ENCODE peak calls at places on chromosome 13, in eight cellular contexts. N is PC-3, A is heart right ventricle, O is lower lobe of right lung, D is bronchial epithelial cell, P is tibial nerve, F is A549, E is tibial artery. T is an unnamed sample.

GRCh38 chr13:67107973-67108372 is 122.2 kb downstream of the PCDH9 start:
- DNase-seq in D (peak), P (no peak), A (no peak), F (no peak), E (no peak), O (no peak), N (no peak), T (no peak)

GRCh38 chr13:44364019-44364418 is 9.6 kb upstream of the SERP2 start:
- DNase-seq in D (no peak), O (no peak), E (no peak), A (peak), P (no peak), N (no peak), F (no peak), T (no peak)

GRCh38 chr13:34941835-34942731 is at the start of gene NBEA:
- DNase-seq in E (peak), N (peak), F (peak), A (peak), O (peak), D (peak), P (peak), T (peak)

GRCh38 chr13:48731957-48732569 is 78.3 kb downstream of the CYSLTR2 start:
- DNase-seq in E (no peak), F (peak), O (peak), N (peak), D (no peak), P (no peak), A (no peak), T (peak)

GRCh38 chr13:52001120-52001731 is 10.0 kb downstream of the ATP7B start:
- DNase-seq in D (peak), A (no peak), F (peak), P (no peak), E (no peak), O (no peak), N (peak), T (peak)

GRCh38 chr13:79593121-79593520 is 112.2 kb downstream of the NDFIP2 start:
- DNase-seq in A (no peak), D (no peak), E (no peak), F (no peak), O (no peak), P (no peak), N (no peak), T (no peak)

GRCh38 chr13:102128216-102128800 is 273.5 kb downstream of the FGF14 start:
- DNase-seq in O (no peak), D (peak), F (no peak), A (no peak), P (no peak), E (no peak), N (no peak), T (peak)

GRCh38 chr13:72983085-72983768 is 75.6 kb upstream of the KLF5 start:
- DNase-seq in D (peak), P (no peak), F (no peak), E (no peak), N (no peak), A (no peak), O (peak), T (peak)

GRCh38 chr13:20473888-20474287 is 51.8 kb downstream of the CRYL1 start:
- DNase-seq in P (no peak), F (no peak), A (no peak), N (no peak), O (no peak), E (no peak), D (no peak), T (no peak)

GRCh38 chr13:90427322-90428272 is 919.9 kb upstream of the MIR17HG start:
- DNase-seq in N (no peak), A (no peak), O (no peak), E (no peak), F (no peak), P (no peak), D (no peak), T (no peak)

GRCh38 chr13:27088619-27089018 is 83.0 kb downstream of the USP12 start:
- DNase-seq in P (no peak), D (no peak), E (no peak), A (no peak), O (no peak), F (no peak), N (no peak), T (no peak)

GRCh38 chr13:111880185-111880584 is 186.8 kb upstream of the SOX1 start:
- DNase-seq in P (no peak), N (no peak), E (no peak), F (no peak), O (no peak), D (no peak), A (no peak), T (no peak)

GRCh38 chr13:26075498-26075897 is 23.7 kb upstream of the SHISA2 start:
- DNase-seq in A (no peak), P (no peak), D (no peak), O (no peak), N (peak), E (no peak), F (no peak), T (no peak)

GRCh38 chr13:76009491-76009890 is 373.4 kb downstream of the LMO7 start:
- DNase-seq in A (no peak), N (peak), O (no peak), D (peak), E (no peak), F (peak), P (no peak), T (peak)

GRCh38 chr13:104984296-104984818 is 1551.1 kb downstream of the EFNB2 start:
- DNase-seq in O (no peak), P (peak), F (no peak), D (peak), N (peak), A (peak), E (peak), T (peak)

GRCh38 chr13:113912596-113912995 is 48.7 kb upstream of the GAS6 start:
- DNase-seq in A (no peak), P (no peak), N (no peak), F (no peak), E (no peak), O (no peak), D (no peak), T (no peak)

GRCh38 chr13:21359855-21360254 is 99.2 kb downstream of the ZDHHC20 start:
- DNase-seq in F (no peak), O (no peak), N (no peak), D (no peak), P (no peak), E (no peak), A (no peak), T (no peak)

GRCh38 chr13:77893066-77893465 is 25.6 kb downstream of the EDNRB start:
- DNase-seq in O (no peak), A (no peak), F (no peak), E (no peak), P (no peak), D (no peak), N (no peak), T (no peak)

GRCh38 chr13:51998723-51999471 is 12.4 kb downstream of the ATP7B start:
- DNase-seq in A (no peak), D (no peak), O (no peak), E (no peak), F (no peak), P (no peak), N (peak), T (no peak)

GRCh38 chr13:114101325-114101821 is 31.1 kb downstream of the RASA3 start:
- DNase-seq in D (no peak), O (peak), F (no peak), A (no peak), E (peak), N (no peak), P (peak), T (peak)

GRCh38 chr13:44128522-44128921 is 245.1 kb upstream of the SERP2 start:
- DNase-seq in N (no peak), D (no peak), F (no peak), A (peak), P (no peak), E (no peak), O (no peak), T (peak)

GRCh38 chr13:93771229-93771628 is 544.6 kb downstream of the GPC6 start:
- DNase-seq in D (no peak), F (no peak), P (no peak), O (no peak), E (no peak), A (no peak), N (no peak), T (no peak)

GRCh38 chr13:66405908-66406802 is 824.0 kb downstream of the PCDH9 start:
- DNase-seq in A (no peak), F (no peak), D (peak), E (no peak), P (no peak), N (peak), O (no peak), T (peak)

GRCh38 chr13:72023895-72024294 is 156.9 kb upstream of the DACH1 start:
- DNase-seq in F (no peak), N (no peak), P (no peak), A (no peak), D (no peak), O (no peak), E (no peak), T (no peak)

DNA sequence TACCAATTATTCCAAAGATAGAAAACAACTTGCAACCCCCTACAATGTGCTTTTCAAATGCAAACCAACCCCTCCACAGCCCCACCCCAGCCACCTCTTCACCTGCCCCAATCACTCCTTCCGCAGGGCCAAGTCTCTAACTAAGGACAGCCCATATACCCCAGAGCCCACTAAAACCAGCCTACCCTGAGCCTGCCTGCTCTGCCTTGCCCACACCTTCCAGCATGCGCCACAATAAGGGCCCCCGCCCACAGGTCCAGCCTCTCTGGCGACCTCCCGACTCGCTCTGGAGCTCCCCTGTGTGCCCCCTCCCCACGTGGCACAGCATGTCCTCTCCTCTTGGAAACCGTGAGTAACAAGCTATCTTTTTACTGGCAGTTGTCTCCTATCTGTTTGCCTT is 42.8 kb upstream of the MEDAG start:
- DNase-seq in E (no peak), P (no peak), N (no peak), D (no peak), A (no peak), O (no peak), F (no peak), T (no peak)
- H3K4me3 ChIP-seq in E (no peak), P (no peak), N (no peak), D (no peak), A (no peak), O (no peak), F (no peak), T (no peak)

DNA sequence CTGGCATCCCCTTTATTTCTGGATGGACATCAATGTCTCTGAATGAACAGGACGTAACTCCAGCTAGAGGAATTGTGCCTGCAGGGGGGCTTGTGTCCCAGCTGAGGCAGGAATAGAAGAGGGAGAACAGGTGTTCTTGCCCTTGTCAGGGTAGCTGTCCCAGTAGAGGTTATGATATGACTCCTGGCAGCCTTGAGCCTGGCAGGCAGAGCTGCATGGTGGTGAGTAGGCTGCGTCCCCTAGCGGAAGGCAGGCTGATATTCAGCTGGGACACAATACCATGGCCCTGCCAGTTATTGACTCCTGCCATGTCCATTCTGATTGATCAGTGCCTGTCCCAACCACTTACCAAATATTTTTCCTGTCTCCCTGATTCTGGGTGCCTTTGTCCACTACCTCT is 197.2 kb downstream of the RAP2A start:
- DNase-seq in F (no peak), O (no peak), A (no peak), P (no peak), N (peak), D (no peak), E (no peak), T (no peak)
- TF ChIP-seq CTCF in F (no peak), O (no peak), A (no peak), P (no peak), N (peak), D (no peak), E (no peak), T (no peak)

GRCh38 chr13:50481936-50482335 is 361.6 kb downstream of the DLEU7 start:
- DNase-seq in A (no peak), N (no peak), E (no peak), P (no peak), D (no peak), O (no peak), F (no peak), T (no peak)

GRCh38 chr13:50483416-50483815 is 360.1 kb downstream of the DLEU7 start:
- DNase-seq in E (no peak), A (no peak), D (no peak), O (no peak), F (no peak), N (no peak), P (no peak), T (no peak)

GRCh38 chr13:50484472-50485113 is 358.9 kb downstream of the DLEU7 start:
- DNase-seq in N (no peak), O (no peak), A (no peak), D (no peak), P (no peak), E (no peak), F (no peak), T (no peak)

GRCh38 chr13:50485979-50486935 is 357.2 kb downstream of the DLEU7 start:
- DNase-seq in N (no peak), A (no peak), F (no peak), E (no peak), O (no peak), D (peak), P (no peak), T (peak)
- H3K4me3 ChIP-seq in N (no peak), A (no peak), F (no peak), E (no peak), O (no peak), D (no peak), P (no peak), T (no peak)

DNA sequence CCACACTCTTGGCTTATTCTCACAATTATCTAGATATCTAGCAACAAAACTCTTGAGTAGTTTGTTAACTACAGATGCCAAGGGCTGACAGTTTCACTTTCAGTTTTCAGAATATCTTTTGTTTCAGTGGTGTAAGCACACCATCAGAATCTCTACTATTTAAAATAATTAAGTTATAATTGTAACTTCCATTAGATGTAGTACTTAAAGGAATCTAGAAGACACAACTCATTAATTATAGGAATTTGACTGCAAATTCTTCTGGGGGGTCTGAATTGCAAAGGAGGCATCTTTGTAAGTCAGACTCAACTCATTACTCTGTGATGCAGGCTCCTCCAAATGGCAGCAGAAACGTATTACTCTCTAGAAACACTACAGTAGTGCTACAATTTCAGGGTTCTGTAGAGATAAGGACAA is 44.9 kb upstream of the USPL1 start:
- DNase-seq in E (no peak), N (peak), F (peak), D (peak), A (peak), P (no peak), O (no peak), T (peak)
- TF ChIP-seq CTCF in E (no peak), N (peak), F (peak), D (no peak), A (no peak), P (peak), O (no peak), T (peak)

GRCh38 chr13:36999054-36999927 is at the start of gene ALG5:
- DNase-seq in P (peak), A (peak), O (peak), D (peak), E (peak), F (peak), N (peak), T (peak)

GRCh38 chr13:36998624-36999041 is 507 bp downstream of the ALG5 start:
- DNase-seq in O (peak), D (no peak), P (no peak), N (no peak), A (peak), E (peak), F (no peak), T (no peak)

GRCh38 chr13:36997716-36998427 is 1.3 kb downstream of the ALG5 start:
- DNase-seq in D (no peak), N (no peak), A (no peak), P (no peak), E (no peak), O (no peak), F (no peak), T (no peak)

DNA sequence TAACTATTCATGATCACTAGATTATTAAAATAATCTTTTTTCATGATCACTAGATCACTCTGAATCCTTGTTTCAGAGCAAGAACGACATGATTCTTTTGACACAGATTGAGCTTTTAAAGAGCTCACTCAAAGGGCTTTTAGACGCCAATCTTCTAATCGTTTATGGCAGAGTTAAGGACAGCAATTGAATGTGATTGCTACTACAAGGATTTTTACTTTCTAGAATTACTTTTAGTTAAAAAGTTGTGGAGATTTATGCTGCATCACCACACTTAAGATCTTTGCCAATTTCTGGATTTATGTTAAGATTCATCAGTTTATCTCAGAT is 1.3 kb downstream of the EXOSC8 start:
- DNase-seq in E (no peak), N (no peak), D (no peak), F (no peak), A (no peak), O (no peak), P (no peak), T (no peak)
- H3K4me3 ChIP-seq in E (peak), N (peak), D (peak), F (peak), A (no peak), O (no peak), P (peak), T (peak)